ENCODE peak calls at places on chromosomes 6 and 20, in six cellular contexts. One of them, this sample, is unnamed.

GRCh38 chr6:73085362-73085975 is 139.8 kb downstream of the KHDC1L start:
- DNase-seq in AG09309: no peak
- DNase-seq in H9: no peak
- DNase-seq in fibroblast of lung: no peak
- DNase-seq in MCF 10A: no peak
- DNase-seq in GM20000: no peak
- DNase-seq in this sample: no peak

GRCh38 chr20:54063998-54064676 is 6.3 kb downstream of the BCAS1 start:
- DNase-seq in AG09309: no peak
- DNase-seq in H9: no peak
- DNase-seq in fibroblast of lung: no peak
- DNase-seq in MCF 10A: no peak
- DNase-seq in GM20000: no peak
- DNase-seq in this sample: no peak

GRCh38 chr6:84769247-84769646 is 4.8 kb upstream of the TBX18 start:
- DNase-seq in AG09309: no peak
- DNase-seq in H9: no peak
- DNase-seq in fibroblast of lung: no peak
- DNase-seq in MCF 10A: no peak
- DNase-seq in GM20000: no peak
- DNase-seq in this sample: no peak

GRCh38 chr6:81696505-81696904 is 56.0 kb downstream of the TENT5A start:
- DNase-seq in AG09309: no peak
- DNase-seq in H9: no peak
- DNase-seq in fibroblast of lung: peak
- DNase-seq in MCF 10A: peak
- DNase-seq in GM20000: no peak
- DNase-seq in this sample: no peak

GRCh38 chr6:156028310-156029131 is 572.9 kb upstream of the NOX3 start:
- DNase-seq in AG09309: no peak
- DNase-seq in H9: no peak
- DNase-seq in fibroblast of lung: peak
- DNase-seq in MCF 10A: no peak
- DNase-seq in GM20000: no peak
- DNase-seq in this sample: no peak

GRCh38 chr6:55925292-55925691 is 49.9 kb upstream of the BMP5 start:
- DNase-seq in AG09309: peak
- DNase-seq in H9: no peak
- DNase-seq in fibroblast of lung: peak
- DNase-seq in MCF 10A: peak
- DNase-seq in GM20000: no peak
- DNase-seq in this sample: no peak

GRCh38 chr6:6811151-6812002 is 222.9 kb downstream of the LY86 start:
- DNase-seq in AG09309: peak
- DNase-seq in H9: peak
- DNase-seq in fibroblast of lung: peak
- DNase-seq in MCF 10A: peak
- DNase-seq in GM20000: peak
- DNase-seq in this sample: peak

GRCh38 chr20:52497731-52498130 is 306.2 kb upstream of the ZFP64 start:
- DNase-seq in AG09309: no peak
- DNase-seq in H9: no peak
- DNase-seq in fibroblast of lung: no peak
- DNase-seq in MCF 10A: no peak
- DNase-seq in GM20000: no peak
- DNase-seq in this sample: no peak

GRCh38 chr20:18004389-18005031 is 35.7 kb downstream of the MGME1 start:
- DNase-seq in AG09309: no peak
- DNase-seq in H9: no peak
- DNase-seq in fibroblast of lung: peak
- DNase-seq in MCF 10A: no peak
- DNase-seq in GM20000: no peak
- DNase-seq in this sample: no peak

GRCh38 chr6:75396005-75396800 is 97.4 kb downstream of the FILIP1 start:
- DNase-seq in AG09309: no peak
- DNase-seq in H9: no peak
- DNase-seq in fibroblast of lung: no peak
- DNase-seq in MCF 10A: no peak
- DNase-seq in GM20000: no peak
- DNase-seq in this sample: no peak

GRCh38 chr20:48578397-48579098 is 249.3 kb downstream of the PREX1 start:
- DNase-seq in AG09309: no peak
- DNase-seq in H9: no peak
- DNase-seq in fibroblast of lung: no peak
- DNase-seq in MCF 10A: no peak
- DNase-seq in GM20000: no peak
- DNase-seq in this sample: no peak

GRCh38 chr6:31621991-31622390 is 1.5 kb downstream of the PRRC2A start:
- DNase-seq in AG09309: no peak
- DNase-seq in H9: no peak
- DNase-seq in fibroblast of lung: no peak
- DNase-seq in MCF 10A: no peak
- DNase-seq in GM20000: no peak
- DNase-seq in this sample: no peak

GRCh38 chr6:43076928-43077809 is 1.1 kb downstream of the PTK7 start:
- DNase-seq in AG09309: no peak
- DNase-seq in H9: peak
- DNase-seq in fibroblast of lung: peak
- DNase-seq in MCF 10A: peak
- DNase-seq in GM20000: no peak
- DNase-seq in this sample: no peak

GRCh38 chr20:7159903-7160302 is 392.4 kb downstream of the BMP2 start:
- DNase-seq in AG09309: no peak
- DNase-seq in H9: no peak
- DNase-seq in fibroblast of lung: no peak
- DNase-seq in MCF 10A: peak
- DNase-seq in GM20000: no peak
- DNase-seq in this sample: no peak

GRCh38 chr6:16243055-16243454 is 4.7 kb downstream of the GMPR start:
- DNase-seq in AG09309: peak
- DNase-seq in H9: no peak
- DNase-seq in fibroblast of lung: peak
- DNase-seq in MCF 10A: peak
- DNase-seq in GM20000: no peak
- DNase-seq in this sample: no peak

GRCh38 chr20:46172961-46173536 is 54.9 kb downstream of the CD40 start:
- DNase-seq in AG09309: no peak
- DNase-seq in H9: no peak
- DNase-seq in fibroblast of lung: no peak
- DNase-seq in MCF 10A: no peak
- DNase-seq in GM20000: no peak
- DNase-seq in this sample: no peak

GRCh38 chr20:46171476-46171875 is 53.4 kb downstream of the CD40 start:
- DNase-seq in AG09309: no peak
- DNase-seq in H9: no peak
- DNase-seq in fibroblast of lung: no peak
- DNase-seq in MCF 10A: no peak
- DNase-seq in GM20000: no peak
- DNase-seq in this sample: no peak

GRCh38 chr20:46173652-46174468 is 55.7 kb downstream of the CD40 start:
- DNase-seq in AG09309: no peak
- DNase-seq in H9: no peak
- DNase-seq in fibroblast of lung: no peak
- DNase-seq in MCF 10A: no peak
- DNase-seq in GM20000: no peak
- DNase-seq in this sample: no peak

GRCh38 chr20:46172455-46172854 is 54.3 kb downstream of the CD40 start:
- DNase-seq in AG09309: no peak
- DNase-seq in H9: no peak
- DNase-seq in fibroblast of lung: no peak
- DNase-seq in MCF 10A: no peak
- DNase-seq in GM20000: no peak
- DNase-seq in this sample: no peak

DNA sequence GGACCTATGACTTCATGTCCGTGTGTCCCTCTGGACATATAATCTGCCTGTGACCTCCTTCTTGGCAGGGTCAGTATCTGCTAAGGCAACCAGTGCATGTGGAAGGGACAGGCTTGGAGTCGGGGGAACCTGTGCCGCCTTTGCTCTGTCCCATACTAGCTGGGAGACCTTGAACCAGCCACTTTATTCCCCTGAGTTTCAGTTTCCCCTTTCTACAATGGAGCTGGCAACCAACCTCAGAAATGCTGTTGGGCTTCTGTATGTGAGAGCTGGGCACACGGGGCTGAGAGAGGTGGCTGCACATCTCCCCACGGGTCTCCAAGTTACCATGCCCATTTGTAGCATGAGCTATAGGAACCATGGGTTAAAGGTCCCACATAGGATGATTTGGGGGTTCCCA is 53.8 kb downstream of the CD40 start:
- DNase-seq in AG09309: no peak
- DNase-seq in H9: no peak
- DNase-seq in fibroblast of lung: no peak
- DNase-seq in MCF 10A: no peak
- DNase-seq in GM20000: no peak
- DNase-seq in this sample: no peak
- TF ChIP-seq CTCF in AG09309: no peak
- TF ChIP-seq CTCF in H9: no peak
- TF ChIP-seq CTCF in fibroblast of lung: no peak
- TF ChIP-seq CTCF in MCF 10A: no peak
- TF ChIP-seq CTCF in GM20000: no peak
- TF ChIP-seq CTCF in this sample: no peak

DNA sequence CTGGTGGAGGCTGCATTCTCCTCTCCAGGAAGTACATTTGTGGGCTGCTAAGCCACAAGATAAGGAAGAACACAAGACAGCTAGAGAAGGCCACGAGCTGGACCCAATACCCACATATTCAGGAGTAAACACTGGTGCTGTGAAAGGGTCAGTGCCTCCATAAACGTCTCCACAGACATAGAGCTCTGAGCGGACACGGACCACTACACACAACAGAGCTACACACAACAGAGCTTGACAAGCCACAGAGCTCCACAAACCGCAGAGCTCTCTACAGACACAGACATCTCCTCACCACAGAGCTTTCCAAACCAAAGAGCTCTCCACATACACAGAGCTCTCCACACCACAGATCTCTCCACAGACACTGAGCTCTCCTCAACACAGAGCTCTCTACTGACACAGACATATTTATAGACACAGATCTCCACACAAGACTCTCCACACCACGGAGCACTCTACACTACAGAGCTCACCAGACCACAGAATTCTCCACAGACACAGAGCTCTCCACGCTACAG is 51.9 kb downstream of the ERMARD start:
- DNase-seq in AG09309: no peak
- DNase-seq in H9: no peak
- DNase-seq in fibroblast of lung: no peak
- DNase-seq in MCF 10A: no peak
- DNase-seq in GM20000: no peak
- DNase-seq in this sample: no peak
- TF ChIP-seq CTCF in AG09309: no peak
- TF ChIP-seq CTCF in H9: no peak
- TF ChIP-seq CTCF in fibroblast of lung: no peak
- TF ChIP-seq CTCF in MCF 10A: no peak
- TF ChIP-seq CTCF in GM20000: no peak
- TF ChIP-seq CTCF in this sample: no peak

GRCh38 chr20:9409352-9409751 is 105.0 kb upstream of the LAMP5 start:
- DNase-seq in AG09309: no peak
- DNase-seq in H9: no peak
- DNase-seq in fibroblast of lung: no peak
- DNase-seq in MCF 10A: peak
- DNase-seq in GM20000: no peak
- DNase-seq in this sample: no peak

GRCh38 chr20:9409981-9410380 is 104.4 kb upstream of the LAMP5 start:
- DNase-seq in AG09309: peak
- DNase-seq in H9: no peak
- DNase-seq in fibroblast of lung: peak
- DNase-seq in MCF 10A: no peak
- DNase-seq in GM20000: no peak
- DNase-seq in this sample: no peak

GRCh38 chr20:9411833-9412232 is 102.6 kb upstream of the LAMP5 start:
- DNase-seq in AG09309: no peak
- DNase-seq in H9: no peak
- DNase-seq in fibroblast of lung: no peak
- DNase-seq in MCF 10A: no peak
- DNase-seq in GM20000: no peak
- DNase-seq in this sample: no peak

GRCh38 chr20:9407805-9408421 is 106.5 kb upstream of the LAMP5 start:
- DNase-seq in AG09309: peak
- DNase-seq in H9: peak
- DNase-seq in fibroblast of lung: peak
- DNase-seq in MCF 10A: peak
- DNase-seq in GM20000: peak
- DNase-seq in this sample: peak

GRCh38 chr20:9408422-9409300 is 105.7 kb upstream of the LAMP5 start:
- DNase-seq in AG09309: peak
- DNase-seq in H9: no peak
- DNase-seq in fibroblast of lung: peak
- DNase-seq in MCF 10A: peak
- DNase-seq in GM20000: no peak
- DNase-seq in this sample: no peak
- TF ChIP-seq CTCF in AG09309: no peak
- TF ChIP-seq CTCF in H9: no peak
- TF ChIP-seq CTCF in fibroblast of lung: no peak
- TF ChIP-seq CTCF in MCF 10A: no peak
- TF ChIP-seq CTCF in GM20000: no peak
- TF ChIP-seq CTCF in this sample: peak

DNA sequence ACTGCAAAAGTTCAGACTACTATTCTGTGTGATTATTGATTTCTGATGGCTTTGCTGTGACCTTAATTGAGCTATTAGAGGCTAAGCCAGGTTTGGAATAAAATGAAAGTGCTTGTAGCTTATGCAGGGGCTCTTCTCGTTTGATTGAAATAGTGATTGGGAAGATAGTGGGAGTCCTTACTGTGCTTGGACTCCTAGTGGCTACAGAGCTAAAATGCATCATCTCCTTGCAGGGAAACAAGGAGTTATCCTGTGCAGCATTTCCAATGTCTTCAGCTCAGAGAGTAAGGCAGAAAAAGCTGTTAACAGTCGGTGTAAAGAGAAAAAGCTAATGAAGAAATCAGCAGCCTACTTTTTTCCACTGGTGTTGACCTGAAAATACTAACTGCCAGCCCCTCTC is 173.5 kb downstream of the SLC35F1 start:
- DNase-seq in AG09309: no peak
- DNase-seq in H9: no peak
- DNase-seq in fibroblast of lung: no peak
- DNase-seq in MCF 10A: peak
- DNase-seq in GM20000: no peak
- DNase-seq in this sample: no peak
- TF ChIP-seq CTCF in AG09309: no peak
- TF ChIP-seq CTCF in H9: peak
- TF ChIP-seq CTCF in fibroblast of lung: no peak
- TF ChIP-seq CTCF in MCF 10A: no peak
- TF ChIP-seq CTCF in GM20000: no peak
- TF ChIP-seq CTCF in this sample: no peak